ENCODE peak calls at places on chromosomes 3 and 15, in eight cellular contexts. K, Y, E, W, S, Q, M and C are unnamed samples.

GRCh38 chr3:98733055-98733777 is 29.9 kb upstream of the ST3GAL6 start:
- DNase-seq in K (peak; percentile 39), Y (peak; percentile 74), E (peak; percentile 12), W (no peak), S (peak; percentile 23), Q (peak; percentile 86), M (no peak), C (peak; percentile 48)

GRCh38 chr15:93479679-93480078 is 390.7 kb upstream of the RGMA start:
- DNase-seq in K (no peak), Y (no peak), E (no peak), W (no peak), S (no peak), Q (peak; percentile 92), M (no peak), C (no peak)

GRCh38 chr15:74768771-74769342 is 13.0 kb upstream of the CSK start:
- DNase-seq in K (peak; percentile 53), Y (peak; percentile 78), E (peak; percentile 3), W (peak; percentile 59), S (peak; percentile 33), Q (peak; percentile 92), M (peak; percentile 62), C (peak; percentile 52)

GRCh38 chr15:34109775-34110663 is 8.1 kb downstream of the PGBD4 start:
- DNase-seq in K (peak; percentile 69), Y (peak; percentile 15), E (peak; percentile 44), W (peak; percentile 15), S (peak; percentile 50), Q (no peak), M (no peak), C (peak; percentile 13)

GRCh38 chr3:140942221-140943104 is 827 bp downstream of the SLC25A36 start:
- DNase-seq in K (peak; percentile 59), Y (peak; percentile 72), E (peak; percentile 60), W (peak; percentile 69), S (peak; percentile 62), Q (peak; percentile 91), M (no peak), C (peak; percentile 35)

GRCh38 chr15:60237411-60237810 is 160.4 kb downstream of the ANXA2 start:
- DNase-seq in K (no peak), Y (no peak), E (no peak), W (no peak), S (peak; percentile 12), Q (no peak), M (no peak), C (no peak)

GRCh38 chr3:31356941-31357340 is 175.8 kb upstream of the STT3B start:
- DNase-seq in K (peak; percentile 31), Y (peak; percentile 8), E (no peak), W (no peak), S (peak; percentile 40), Q (no peak), M (no peak), C (no peak)

GRCh38 chr3:189272500-189273119 is 100.8 kb downstream of the TPRG1 start:
- DNase-seq in K (no peak), Y (no peak), E (peak; percentile 41), W (peak; percentile 60), S (no peak), Q (no peak), M (no peak), C (no peak)

GRCh38 chr3:39941941-39942340 is 132.5 kb downstream of the MYRIP start:
- DNase-seq in K (no peak), Y (no peak), E (no peak), W (peak; percentile 0), S (no peak), Q (no peak), M (no peak), C (no peak)

GRCh38 chr3:42681361-42682038 is 3.8 kb upstream of the KLHL40 start:
- DNase-seq in K (no peak), Y (no peak), E (no peak), W (no peak), S (no peak), Q (peak; percentile 76), M (no peak), C (no peak)

GRCh38 chr15:50883903-50884302 is 24.6 kb upstream of the AP4E1 start:
- DNase-seq in K (peak; percentile 65), Y (no peak), E (peak; percentile 64), W (no peak), S (peak; percentile 67), Q (no peak), M (no peak), C (no peak)

GRCh38 chr15:90681480-90681879 is 35.7 kb upstream of the BLM start:
- DNase-seq in K (peak; percentile 85), Y (no peak), E (peak; percentile 19), W (no peak), S (peak; percentile 90), Q (no peak), M (no peak), C (no peak)

GRCh38 chr3:25831578-25831977 is 41.7 kb downstream of the OXSM start:
- DNase-seq in K (peak; percentile 59), Y (no peak), E (peak; percentile 51), W (peak; percentile 2), S (peak; percentile 48), Q (no peak), M (no peak), C (no peak)

GRCh38 chr3:100254168-100254777 is 6.5 kb upstream of the TBC1D23 start:
- DNase-seq in K (peak; percentile 83), Y (peak; percentile 71), E (peak; percentile 24), W (peak; percentile 73), S (peak; percentile 81), Q (no peak), M (peak; percentile 6), C (peak; percentile 67)

GRCh38 chr15:78767331-78767951 is 43.8 kb downstream of the ADAMTS7 start:
- DNase-seq in K (no peak), Y (no peak), E (no peak), W (no peak), S (no peak), Q (peak; percentile 70), M (no peak), C (no peak)

GRCh38 chr15:96693990-96694517 is 363.6 kb downstream of the NR2F2 start:
- DNase-seq in K (no peak), Y (no peak), E (peak; percentile 55), W (no peak), S (no peak), Q (no peak), M (no peak), C (no peak)

GRCh38 chr3:152019516-152019915 is 146.1 kb downstream of the SUCNR1 start:
- DNase-seq in K (no peak), Y (no peak), E (no peak), W (no peak), S (no peak), Q (no peak), M (no peak), C (peak; percentile 20)

GRCh38 chr15:80066912-80067311 is 7.4 kb downstream of the ZFAND6 start:
- DNase-seq in K (no peak), Y (no peak), E (no peak), W (no peak), S (no peak), Q (no peak), M (no peak), C (no peak)

GRCh38 chr3:115659861-115660260 is 36.6 kb downstream of the GAP43 start:
- DNase-seq in K (no peak), Y (no peak), E (no peak), W (no peak), S (peak; percentile 40), Q (no peak), M (no peak), C (no peak)

GRCh38 chr3:77038468-77038927 is 1.4 kb upstream of the ROBO2 start:
- DNase-seq in K (peak; percentile 88), Y (peak; percentile 82), E (peak; percentile 76), W (peak; percentile 81), S (peak; percentile 88), Q (peak; percentile 89), M (no peak), C (peak; percentile 45)

GRCh38 chr3:111864821-111865656 is 6.0 kb downstream of the PHLDB2 start:
- DNase-seq in K (peak; percentile 96), Y (no peak), E (peak; percentile 97), W (no peak), S (peak; percentile 93), Q (no peak), M (no peak), C (peak; percentile 27)

GRCh38 chr15:26178821-26179220 is 315.7 kb upstream of the ATP10A start:
- DNase-seq in K (no peak), Y (no peak), E (no peak), W (no peak), S (no peak), Q (peak; percentile 84), M (no peak), C (no peak)

GRCh38 chr15:43243246-43243645 is 22.4 kb upstream of the EPB42 start:
- DNase-seq in K (no peak), Y (no peak), E (no peak), W (no peak), S (no peak), Q (peak; percentile 45), M (no peak), C (no peak)

GRCh38 chr3:132134611-132135010 is 99.8 kb upstream of the CPNE4 start:
- DNase-seq in K (peak; percentile 88), Y (no peak), E (peak; percentile 88), W (no peak), S (peak; percentile 89), Q (no peak), M (no peak), C (peak; percentile 95)